ENCODE peak calls at places on chromosomes 6 and 20, in ten cellular contexts. X, Y, L, W, V, S, M, U, I and A are unnamed samples.

GRCh38 chr6:133587396-133587795 is 301.5 kb upstream of the TCF21 start:
- DNase-seq in W (no peak), X (no peak), I (no peak), S (no peak), U (no peak), L (no peak), V (no peak), M (no peak), Y (no peak), A (no peak)

GRCh38 chr6:151239603-151240035 is at the start of gene AKAP12:
- DNase-seq in L (peak; percentile 71), W (no peak), I (no peak), X (peak; percentile 12), Y (no peak), M (no peak), S (no peak), V (no peak), U (peak; percentile 27), A (peak; percentile 88)

GRCh38 chr20:58086763-58087566 is 141.5 kb downstream of the ANKRD60 start:
- DNase-seq in X (peak; percentile 38), W (peak; percentile 38), L (peak; percentile 69), I (no peak), U (peak; percentile 48), Y (no peak), S (peak; percentile 39), V (no peak), M (no peak), A (peak; percentile 76)

GRCh38 chr20:16803965-16804792 is 56.0 kb downstream of the OTOR start:
- DNase-seq in Y (no peak), V (no peak), L (peak; percentile 56), X (peak; percentile 66), W (no peak), I (peak; percentile 54), S (peak; percentile 66), M (peak; percentile 25), U (peak; percentile 38), A (peak; percentile 85)

GRCh38 chr20:45911486-45912343 is at the start of gene PLTP:
- DNase-seq in X (peak; percentile 33), I (peak; percentile 58), S (peak; percentile 28), U (peak; percentile 60), Y (peak; percentile 16), L (peak; percentile 86), M (no peak), W (no peak), V (peak; percentile 82), A (peak; percentile 95)

GRCh38 chr6:145247677-145248419 is 487.5 kb downstream of the EPM2A start:
- DNase-seq in X (no peak), Y (no peak), V (no peak), U (no peak), M (no peak), L (peak; percentile 95), W (no peak), I (no peak), S (no peak), A (no peak)

GRCh38 chr6:107125771-107126170 is 10.5 kb upstream of the BEND3 start:
- DNase-seq in L (no peak), U (no peak), Y (no peak), M (no peak), S (no peak), X (no peak), I (no peak), W (no peak), V (peak; percentile 62), A (no peak)

GRCh38 chr6:139394027-139394649 is 19.7 kb upstream of the CITED2 start:
- DNase-seq in U (no peak), V (no peak), M (no peak), Y (no peak), W (no peak), X (no peak), S (no peak), I (no peak), L (no peak), A (no peak)

GRCh38 chr6:34663887-34664269 is 32.7 kb downstream of the ILRUN start:
- DNase-seq in I (no peak), X (no peak), Y (no peak), M (no peak), U (no peak), W (no peak), V (no peak), S (no peak), L (peak; percentile 39), A (no peak)

GRCh38 chr6:16766043-16766521 is 4.8 kb upstream of the ATXN1 start:
- DNase-seq in V (no peak), Y (no peak), I (no peak), L (no peak), M (peak; percentile 70), S (no peak), X (peak; percentile 51), W (peak; percentile 94), U (no peak), A (no peak)

GRCh38 chr20:57158474-57158873 is 108.0 kb downstream of the BMP7 start:
- DNase-seq in M (no peak), U (no peak), S (no peak), I (no peak), X (no peak), L (no peak), V (no peak), W (no peak), Y (no peak), A (no peak)

GRCh38 chr20:18662279-18662678 is 74.4 kb downstream of the DTD1 start:
- DNase-seq in I (no peak), Y (no peak), L (no peak), X (peak; percentile 11), U (no peak), W (no peak), M (no peak), S (no peak), V (no peak), A (no peak)

GRCh38 chr6:84675651-84676050 is 88.7 kb downstream of the TBX18 start:
- DNase-seq in U (no peak), L (no peak), Y (no peak), X (no peak), I (no peak), M (no peak), W (no peak), V (no peak), S (no peak), A (no peak)

GRCh38 chr6:170290306-170291128 is at the start of gene DLL1:
- DNase-seq in L (peak; percentile 51), Y (no peak), S (no peak), U (peak; percentile 40), X (peak; percentile 42), M (no peak), I (peak; percentile 57), V (peak; percentile 78), W (no peak), A (peak; percentile 88)

GRCh38 chr6:162467679-162468078 is 259.9 kb downstream of the PRKN start:
- DNase-seq in U (no peak), L (no peak), M (no peak), W (no peak), S (no peak), Y (no peak), V (peak; percentile 79), X (no peak), I (no peak), A (no peak)

GRCh38 chr6:100296810-100297544 is 167.7 kb downstream of the SIM1 start:
- DNase-seq in L (peak; percentile 79), V (no peak), W (peak; percentile 78), M (no peak), X (no peak), I (no peak), U (no peak), S (no peak), Y (no peak), A (no peak)

GRCh38 chr6:116941727-116942126 is 64.7 kb downstream of the RFX6 start:
- DNase-seq in U (no peak), I (no peak), L (no peak), M (no peak), Y (no peak), S (no peak), X (no peak), V (no peak), W (no peak), A (no peak)

GRCh38 chr6:110813813-110814487 is 1.3 kb downstream of the CDK19 start:
- DNase-seq in I (no peak), Y (no peak), L (no peak), X (no peak), U (peak; percentile 11), S (peak; percentile 72), V (no peak), W (no peak), M (no peak), A (no peak)

GRCh38 chr6:4295058-4295788 is 159.8 kb upstream of the ECI2 start:
- DNase-seq in L (no peak), I (no peak), V (no peak), Y (no peak), X (no peak), U (no peak), M (no peak), W (no peak), S (no peak), A (no peak)